ENCODE peak calls at places on chromosomes 11 and 22, in four cellular contexts. S, R, L and V are unnamed samples. For H3K36me3, the result is how much of the 10 kb centered on the place peaks cover.

GRCh38 chr22:22394589-22394988 is 114.0 kb downstream of the ZNF280B start:
- DNase-seq in S (no peak), R (no peak), L (no peak), V (peak)

GRCh38 chr11:86484164-86484794 is 109.6 kb downstream of the CCDC81 start:
- DNase-seq in S (peak), L (peak), R (peak), V (no peak)

GRCh38 chr11:128291043-128291442 is 296.3 kb downstream of the ETS1 start:
- DNase-seq in R (no peak), L (no peak), S (no peak), V (no peak)

GRCh38 chr11:46601129-46601528 is 7.3 kb upstream of the AMBRA1 start:
- DNase-seq in L (peak), R (no peak), S (no peak), V (no peak)

GRCh38 chr11:86395061-86395551 is 20.4 kb downstream of the CCDC81 start:
- DNase-seq in L (peak), R (no peak), S (no peak), V (no peak)

GRCh38 chr22:21766933-21767462 is 31.4 kb upstream of the YPEL1 start:
- DNase-seq in R (no peak), L (no peak), S (no peak), V (peak)

GRCh38 chr11:58805065-58805464 is 39.4 kb downstream of the GLYATL2 start:
- DNase-seq in R (no peak), L (peak), S (no peak), V (no peak)

GRCh38 chr11:11960687-11961086 is 47.7 kb downstream of the DKK3 start:
- DNase-seq in S (no peak), R (no peak), L (no peak), V (peak)

GRCh38 chr11:30815619-30816018 is 229.5 kb upstream of the MPPED2 start:
- DNase-seq in L (no peak), R (no peak), S (no peak), V (no peak)

GRCh38 chr11:114553642-114554041 is 6.0 kb downstream of the NXPE1 start:
- DNase-seq in S (no peak), R (no peak), L (peak), V (no peak)

GRCh38 chr11:125946712-125947418 is 1.0 kb downstream of the VSIG10L2 start:
- DNase-seq in S (no peak), R (no peak), L (no peak), V (no peak)

GRCh38 chr22:20566420-20567260 is 59.2 kb downstream of the MED15 start:
- DNase-seq in R (no peak), S (peak), L (peak), V (no peak)

GRCh38 chr11:3723014-3723708 is 52.0 kb upstream of the CHRNA10 start:
- DNase-seq in L (peak), S (no peak), R (no peak), V (peak)

GRCh38 chr11:27921472-27921871 is 186.5 kb downstream of the KIF18A start:
- DNase-seq in S (no peak), R (no peak), L (peak), V (no peak)

GRCh38 chr11:23789938-23790371 is 706.9 kb upstream of the LUZP2 start:
- DNase-seq in S (no peak), R (no peak), L (peak), V (peak)

GRCh38 chr11:79973701-79974626 is 533.1 kb upstream of the TENM4 start:
- DNase-seq in L (peak), R (no peak), S (no peak), V (peak)

GRCh38 chr22:20967697-20968201 is 694 bp downstream of the AIFM3 start:
- DNase-seq in L (no peak), R (no peak), S (no peak), V (no peak)

GRCh38 chr11:66281001-66281400 is 3.0 kb downstream of the CNIH2 start:
- DNase-seq in R (no peak), S (no peak), L (no peak), V (no peak)

GRCh38 chr11:20671856-20672546 is 2.6 kb downstream of the NELL1 start:
- DNase-seq in R (no peak), L (no peak), S (no peak), V (no peak)

GRCh38 chr11:109401532-109401931 is 20.5 kb upstream of the C11orf87 start:
- DNase-seq in R (no peak), S (no peak), L (no peak), V (no peak)

GRCh38 chr11:76659672-76660532 is 10.6 kb downstream of the LRRC32 start:
- DNase-seq in R (no peak), S (no peak), L (no peak), V (no peak)

GRCh38 chr11:45933131-45933821 is 10.8 kb downstream of the LARGE2 start:
- DNase-seq in R (no peak), L (peak), S (no peak), V (no peak)

GRCh38 chr22:22735695-22736611 is 91.5 kb downstream of the GGTLC2 start:
- DNase-seq in L (no peak), S (no peak), R (no peak), V (no peak)

GRCh38 chr11:58059011-58059358 is 28.2 kb downstream of the OR6Q1 start:
- DNase-seq in L (peak), R (no peak), S (no peak), V (no peak)

GRCh38 chr22:45763236-45763624 is 91.6 kb downstream of the ATXN10 start:
- DNase-seq in R (no peak), S (no peak), L (no peak), V (no peak)

GRCh38 chr11:1571760-1572199 is 291 bp downstream of the DUSP8 start:
- DNase-seq in R (no peak), S (no peak), L (no peak), V (no peak)

GRCh38 chr11:82663535-82663934 is 70.1 kb downstream of the FAM181B start:
- DNase-seq in L (no peak), S (no peak), R (no peak), V (no peak)

GRCh38 chr22:48748113-48748859 is 1079.4 kb downstream of the BRD1 start:
- DNase-seq in R (no peak), S (no peak), L (no peak), V (no peak)

GRCh38 chr22:18110944-18111758 is 542 bp downstream of the TUBA8 start:
- DNase-seq in L (no peak), R (no peak), S (no peak), V (peak)

GRCh38 chr11:120785576-120785975 is 238.3 kb upstream of the TBCEL start:
- DNase-seq in S (no peak), R (no peak), L (no peak), V (no peak)

GRCh38 chr11:117950320-117950719 is 21.1 kb upstream of the TMPRSS13 start:
- DNase-seq in S (no peak), L (no peak), R (no peak), V (peak)

GRCh38 chr11:64854534-64855502 is 10.4 kb upstream of the CDC42BPG start:
- DNase-seq in S (peak), R (peak), L (peak), V (peak)

DNA sequence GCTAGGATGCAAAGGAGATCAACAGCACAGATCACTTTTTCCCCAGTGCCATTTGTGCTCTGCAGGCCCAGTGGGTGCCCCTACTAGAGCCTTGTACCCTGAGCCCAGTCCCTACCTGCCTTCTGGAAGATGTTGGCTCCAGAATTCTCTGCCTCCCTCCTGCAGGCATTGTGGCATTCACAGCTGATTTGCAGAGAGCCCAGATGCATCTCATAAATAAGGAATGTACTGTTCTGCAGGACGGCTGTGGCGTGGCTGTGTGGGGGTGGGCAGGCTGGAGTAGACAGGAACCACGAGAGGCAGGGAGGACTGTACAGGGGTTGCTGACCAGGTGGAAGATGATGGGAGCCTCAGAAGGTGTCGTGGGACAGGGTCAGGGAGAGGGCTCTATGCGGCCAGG is 11.2 kb upstream of the MIAT start:
- DNase-seq in S (no peak), L (peak), R (no peak), V (no peak)
- H3K4me3 ChIP-seq in S (no peak), L (no peak), R (no peak), V (no peak)

DNA sequence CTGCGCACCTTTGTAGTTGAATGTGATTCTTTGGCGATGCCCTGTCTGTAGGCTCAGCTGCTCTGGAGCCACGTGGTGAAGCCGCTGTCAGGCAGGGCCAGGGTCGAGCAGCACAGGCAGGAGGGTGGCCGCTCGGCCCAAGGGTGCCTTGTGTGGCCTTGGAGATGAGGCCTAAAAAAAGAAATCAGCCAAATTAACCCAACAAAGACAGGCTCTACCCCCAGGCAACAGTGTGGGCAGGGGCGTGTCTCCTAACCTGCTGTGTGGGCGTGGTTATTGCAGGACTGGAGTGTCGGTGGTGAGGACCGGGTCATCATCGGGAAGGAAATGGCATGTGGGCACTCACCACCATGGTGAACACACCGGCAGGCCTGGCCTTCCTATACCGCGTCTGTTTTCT is 34.3 kb downstream of the CTTN start:
- DNase-seq in L (no peak), R (no peak), S (no peak), V (no peak)
- H3K36me3 ChIP-seq in L (half or more), R (under half), S (half or more), V (under half)

GRCh38 chr11:112537846-112538330 is 277.2 kb upstream of the PLET1 start:
- DNase-seq in S (no peak), R (no peak), L (no peak), V (peak)
- H3K4me3 ChIP-seq in S (no peak), R (no peak), L (no peak), V (no peak)

GRCh38 chr22:37768273-37768672 is 39.5 kb upstream of the GCAT start:
- DNase-seq in S (no peak), R (no peak), L (no peak), V (no peak)

GRCh38 chr22:37765953-37766566 is 41.7 kb upstream of the GCAT start:
- DNase-seq in S (no peak), R (no peak), L (no peak), V (no peak)

GRCh38 chr22:37771081-37771480 is 36.7 kb upstream of the GCAT start:
- DNase-seq in S (no peak), L (no peak), R (no peak), V (no peak)

GRCh38 chr22:37771702-37772427 is 35.9 kb upstream of the GCAT start:
- DNase-seq in R (no peak), S (no peak), L (no peak), V (no peak)

DNA sequence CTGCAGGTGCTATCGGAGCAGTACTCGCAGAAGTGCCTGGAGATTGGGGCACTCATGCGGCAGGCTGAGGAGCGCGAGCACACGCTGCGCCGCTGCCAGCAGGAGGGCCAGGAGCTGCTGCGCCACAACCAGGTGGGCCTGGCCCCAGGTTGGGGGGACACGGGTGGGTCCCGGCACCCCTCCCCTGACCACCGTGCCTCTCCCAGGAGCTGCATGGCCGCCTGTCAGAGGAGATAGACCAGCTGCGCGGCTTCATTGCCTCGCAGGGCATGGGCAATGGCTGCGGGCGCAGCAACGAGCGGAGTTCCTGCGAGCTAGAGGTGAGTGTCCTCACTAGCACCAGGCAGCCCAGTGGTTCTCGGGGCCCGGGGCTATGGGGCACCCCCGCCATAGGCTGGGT is 38.7 kb upstream of the GCAT start:
- DNase-seq in S (no peak), R (no peak), L (no peak), V (no peak)
- H3K36me3 ChIP-seq in S (half or more), R (under half), L (half or more), V (under half)

DNA sequence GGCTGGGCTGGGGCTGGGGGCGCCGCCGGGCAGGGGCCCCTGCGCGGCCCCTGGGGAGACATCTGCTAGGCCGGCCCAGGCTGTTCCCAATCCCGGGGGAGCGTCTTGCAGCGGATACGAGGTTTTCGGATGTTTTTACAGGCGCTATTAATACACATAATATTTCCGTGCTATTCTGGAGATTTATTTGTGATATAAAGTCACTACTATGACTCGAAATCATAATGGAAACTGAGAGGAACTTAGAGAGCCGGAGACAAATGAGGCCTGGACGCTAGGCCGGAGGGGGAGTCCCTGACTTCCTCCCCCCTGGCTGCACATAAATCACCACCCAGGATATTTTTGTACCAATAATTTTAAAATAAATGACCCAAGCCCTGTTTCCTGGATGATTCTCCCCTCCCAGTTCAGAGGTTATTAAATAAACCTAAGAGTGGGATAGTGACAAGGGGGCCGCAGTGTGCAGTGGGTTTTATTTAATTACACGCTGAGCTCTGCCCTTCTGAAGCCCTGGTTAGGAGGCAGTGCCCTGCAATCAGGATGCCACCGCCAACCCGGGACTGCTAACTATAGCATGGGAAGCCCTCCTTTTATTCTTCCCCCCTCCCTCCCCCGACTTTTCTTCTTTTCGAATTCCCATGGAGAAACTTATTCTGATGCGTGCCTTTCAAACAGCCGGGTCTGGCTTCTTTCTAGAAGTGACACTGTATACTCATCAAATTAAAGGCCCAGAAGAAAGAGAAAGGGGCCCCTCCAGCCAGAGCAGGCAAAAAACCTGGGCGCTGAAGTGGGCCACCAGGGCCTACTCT is 91.5 kb upstream of the ANO1 start:
- DNase-seq in L (no peak), R (peak), S (peak), V (no peak)
- H3K4me3 ChIP-seq in L (peak), R (peak), S (peak), V (no peak)

DNA sequence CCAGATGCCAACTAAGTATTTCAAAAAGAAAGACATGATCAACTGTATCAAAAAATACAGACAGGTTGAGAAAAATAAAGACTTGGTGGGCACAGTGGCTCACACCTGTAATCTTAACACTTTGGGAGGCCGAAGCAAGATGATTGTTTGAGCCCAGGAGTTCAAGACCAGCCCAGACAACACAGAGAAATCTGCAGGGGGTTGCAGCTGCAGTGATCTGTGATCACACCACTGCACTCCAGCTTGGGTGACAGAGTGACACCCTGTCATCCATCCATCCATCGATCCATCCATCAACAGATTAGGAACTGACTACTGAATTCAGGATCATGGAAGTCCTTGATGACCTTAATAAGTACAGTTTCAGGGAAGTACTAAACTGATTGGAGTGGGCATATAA is 65.0 kb upstream of the RPS13 start:
- DNase-seq in S (no peak), R (no peak), L (no peak), V (no peak)
- H3K36me3 ChIP-seq in S (half or more), R (under half), L (under half), V (under half)

GRCh38 chr11:34899633-34900016 is 16.6 kb downstream of the APIP start:
- DNase-seq in S (no peak), R (no peak), L (no peak), V (no peak)
- H3K4me3 ChIP-seq in S (no peak), R (no peak), L (no peak), V (no peak)

DNA sequence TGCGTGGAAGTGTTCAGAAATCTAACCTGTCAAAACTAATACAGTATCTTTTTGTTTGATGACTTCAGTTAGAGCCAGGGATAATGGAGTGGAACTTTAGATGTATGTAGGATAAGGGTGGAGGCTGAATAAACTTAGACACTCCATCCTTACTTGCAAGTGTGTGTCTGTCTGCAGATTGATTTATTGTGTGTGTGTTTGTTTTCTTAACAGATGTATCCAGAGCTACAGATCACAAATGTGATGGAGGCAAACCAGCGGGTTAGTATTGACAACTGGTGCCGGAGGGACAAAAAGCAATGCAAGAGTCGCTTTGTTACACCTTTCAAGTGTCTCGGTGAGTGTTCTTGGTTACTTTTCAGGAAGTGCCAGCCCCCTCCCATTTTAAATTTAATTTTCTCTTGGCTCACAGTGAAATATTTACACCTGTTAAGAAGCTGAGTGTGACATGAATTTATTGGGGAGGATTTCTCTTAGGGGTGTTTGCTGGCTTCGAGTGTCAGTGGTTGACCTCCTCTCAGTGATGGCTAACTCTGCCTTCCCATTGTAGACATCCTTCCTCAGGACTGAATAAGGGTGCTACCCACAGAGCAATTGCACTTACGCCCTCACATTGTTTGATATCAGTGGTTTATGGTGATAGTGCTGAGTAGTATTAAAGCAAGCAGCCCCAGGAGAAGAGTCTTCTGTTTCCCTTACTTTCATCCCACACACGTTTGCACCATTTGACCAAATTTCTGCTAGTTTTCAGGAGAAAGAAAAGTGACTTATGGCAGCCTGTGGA is 40.8 kb downstream of the APLP2 start:
- DNase-seq in R (no peak), S (no peak), L (no peak), V (no peak)
- H3K36me3 ChIP-seq in R (under half), S (under half), L (under half), V (under half)